ENCODE peak calls at places on chromosomes 7 and 10, in four cellular contexts. E, U, J and D are unnamed samples.

GRCh38 chr7:146115665-146116451 is 743 bp upstream of the CNTNAP2 start:
- DNase-seq in E (peak), U (no peak), J (no peak), D (peak)

GRCh38 chr10:72276013-72276387 is 2.3 kb downstream of the DDIT4 start:
- DNase-seq in E (no peak), U (no peak), J (no peak), D (peak)

GRCh38 chr7:1555813-1556540 is at the start of gene TMEM184A:
- DNase-seq in E (peak), U (no peak), J (peak), D (peak)

GRCh38 chr10:49254556-49255318 is 44.2 kb upstream of the C10orf71 start:
- DNase-seq in E (no peak), U (no peak), J (no peak), D (no peak)

GRCh38 chr10:97173036-97173435 is 12.7 kb downstream of the SLIT1 start:
- DNase-seq in E (no peak), U (no peak), J (no peak), D (no peak)

GRCh38 chr10:15427836-15428414 is 56.8 kb upstream of the FAM171A1 start:
- DNase-seq in E (no peak), U (no peak), J (peak), D (peak)

GRCh38 chr10:103594326-103594725 is 100.8 kb downstream of the NEURL1 start:
- DNase-seq in E (no peak), U (no peak), J (no peak), D (no peak)

GRCh38 chr7:116588641-116589594 is 64.1 kb downstream of the CAV1 start:
- DNase-seq in E (no peak), U (no peak), J (peak), D (peak)

GRCh38 chr10:42732266-42732665 is 50.3 kb upstream of the BMS1 start:
- DNase-seq in E (no peak), U (no peak), J (no peak), D (no peak)

GRCh38 chr10:42738669-42739068 is 43.9 kb upstream of the BMS1 start:
- DNase-seq in E (no peak), U (no peak), J (no peak), D (no peak)

GRCh38 chr10:42734537-42734936 is 48.1 kb upstream of the BMS1 start:
- DNase-seq in E (no peak), U (no peak), J (no peak), D (no peak)
- TF ChIP-seq NR2C2 in E (no peak), U (no peak), J (no peak), D (no peak)

GRCh38 chr7:133252858-133253521 is at the start of gene EXOC4:
- DNase-seq in E (peak), U (peak), J (peak), D (peak)

GRCh38 chr7:133252506-133252857 is 396 bp upstream of the EXOC4 start:
- DNase-seq in E (no peak), U (no peak), J (no peak), D (no peak)

GRCh38 chr7:133255461-133255860 is 2.6 kb downstream of the EXOC4 start:
- DNase-seq in E (no peak), U (no peak), J (no peak), D (no peak)

GRCh38 chr7:133248901-133249300 is 4.0 kb upstream of the EXOC4 start:
- DNase-seq in E (no peak), U (no peak), J (no peak), D (no peak)

GRCh38 chr7:133253522-133253882 is 624 bp downstream of the EXOC4 start:
- DNase-seq in E (no peak), U (no peak), J (peak), D (peak)
- TF ChIP-seq NR2C2 in E (no peak), U (no peak), J (no peak), D (no peak)

GRCh38 chr10:92689663-92690210 is at the start of gene HHEX:
- DNase-seq in E (peak), U (no peak), J (peak), D (peak)

GRCh38 chr10:92691591-92692084 is 1.9 kb downstream of the HHEX start:
- DNase-seq in E (peak), U (no peak), J (no peak), D (no peak)

GRCh38 chr10:92688927-92689662 is 660 bp upstream of the HHEX start:
- DNase-seq in E (peak), U (no peak), J (peak), D (peak)

GRCh38 chr10:92691042-92691590 is 1.4 kb downstream of the HHEX start:
- DNase-seq in E (peak), U (no peak), J (no peak), D (no peak)

DNA sequence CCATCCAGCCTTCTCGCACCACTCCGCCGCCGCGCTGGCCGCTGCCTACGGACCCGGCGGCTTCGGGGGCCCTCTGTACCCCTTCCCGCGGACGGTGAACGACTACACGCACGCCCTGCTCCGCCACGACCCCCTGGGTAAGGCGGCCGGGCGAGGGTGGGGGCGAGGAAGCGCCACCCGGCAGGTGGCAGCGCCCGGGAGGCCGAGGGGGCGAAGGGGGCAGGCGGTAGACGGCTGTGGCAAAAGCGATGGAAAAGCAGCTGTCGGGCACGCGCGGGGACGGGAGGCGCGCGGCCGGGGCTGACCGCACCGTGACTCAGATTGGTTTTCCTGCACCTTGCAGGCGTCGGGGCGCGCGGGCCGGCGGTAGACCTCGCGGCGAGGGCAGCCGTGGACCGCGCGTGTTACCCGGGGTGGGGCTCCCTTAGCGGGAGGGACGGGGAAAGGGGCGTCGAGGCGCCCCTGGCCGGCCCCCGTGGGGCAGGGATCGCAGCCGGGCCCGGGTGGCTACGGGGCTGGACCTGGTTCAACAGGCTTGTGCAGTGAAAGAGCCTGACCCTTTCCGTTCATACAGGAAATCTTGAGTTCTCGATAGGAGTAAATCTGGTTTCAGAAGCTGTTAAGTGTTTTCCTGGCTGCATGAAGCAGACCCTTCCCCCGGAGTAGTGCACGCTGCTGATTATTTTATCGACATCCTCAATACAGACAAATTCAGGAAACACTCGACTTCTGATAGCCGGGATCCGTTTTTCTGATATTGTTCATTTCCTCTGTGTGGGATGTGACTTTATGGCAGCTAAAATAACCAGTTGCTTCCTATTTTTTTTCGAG is 671 bp downstream of the HHEX start:
- DNase-seq in E (peak), U (no peak), J (no peak), D (peak)
- TF ChIP-seq NR2C2 in E (no peak), U (no peak), J (no peak), D (no peak)

GRCh38 chr10:94299417-94299816 is 63.3 kb downstream of the NOC3L start:
- DNase-seq in E (no peak), U (no peak), J (peak), D (peak)
- TF ChIP-seq NR2C2 in E (no peak), U (no peak), J (no peak), D (no peak)

GRCh38 chr10:44327461-44327860 is 57.4 kb downstream of the CXCL12 start:
- DNase-seq in E (no peak), U (no peak), J (no peak), D (no peak)

GRCh38 chr10:44332465-44332864 is 52.4 kb downstream of the CXCL12 start:
- DNase-seq in E (no peak), U (no peak), J (no peak), D (no peak)

GRCh38 chr10:44334091-44334490 is 50.8 kb downstream of the CXCL12 start:
- DNase-seq in E (no peak), U (no peak), J (no peak), D (no peak)

GRCh38 chr10:44333511-44333910 is 51.4 kb downstream of the CXCL12 start:
- DNase-seq in E (no peak), U (no peak), J (no peak), D (no peak)

DNA sequence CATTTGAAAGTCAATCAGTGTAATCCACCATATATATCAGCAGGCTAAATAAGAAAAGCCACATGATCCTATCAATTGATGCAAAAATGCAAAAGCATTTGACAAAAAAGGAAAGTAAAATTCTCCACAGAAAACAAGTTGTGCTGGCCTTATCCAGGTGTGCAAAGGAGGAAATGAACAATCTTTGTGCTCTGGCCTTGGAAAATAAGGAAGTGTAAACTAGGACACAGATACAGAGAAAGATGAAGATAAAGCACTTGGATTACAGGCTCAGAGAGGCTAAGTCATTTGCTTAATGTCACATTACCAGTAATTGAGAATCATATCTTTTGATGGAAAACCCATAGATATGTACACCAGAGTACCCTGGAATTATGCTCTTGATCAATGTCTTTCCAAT is 54.5 kb downstream of the CXCL12 start:
- DNase-seq in E (no peak), U (no peak), J (no peak), D (no peak)
- TF ChIP-seq NR2C2 in E (no peak), U (no peak), J (no peak), D (no peak)